ENCODE peak calls at places on chromosome 13, in nine cellular contexts. G is BE2C; N is activated naive CD8-positive, alpha-beta T cell treated with anti-CD3 and anti-CD28 coated beads, Interleukin-2, amount 50 U/mL, for 24 hours; J is AG09319; R is activated CD8-positive, alpha-beta memory T cell treated with anti-CD3 and anti-CD28 coated beads for 1 hour; Q is stimulated activated CD4-positive, alpha-beta T cell treated with anti-CD3 and anti-CD28 coated beads, Interleukin-4, amount 100 ng/mL, for 48 hours; Y is stimulated activated CD8-positive, alpha-beta memory T cell treated with anti-CD3 and anti-CD28 coated beads, Interleukin-4, amount 100 ng/mL, for 4 hours; D is fibroblast of lung; W is left ventricle myocardium superior. A is an unnamed sample.

GRCh38 chr13:20547479-20547908 is 19.5 kb upstream of the IFT88 start:
- DNase-seq in Q (no peak), G (no peak), W (no peak), R (no peak), Y (no peak), D (no peak), N (no peak), J (no peak), A (no peak)

GRCh38 chr13:48112896-48113525 is 18.1 kb upstream of the MED4 start:
- DNase-seq in D (peak), Q (no peak), R (no peak), J (no peak), W (no peak), Y (no peak), G (no peak), N (no peak), A (no peak)

GRCh38 chr13:99085139-99085845 is 107.4 kb upstream of the DOCK9 start:
- DNase-seq in J (no peak), R (no peak), D (no peak), N (no peak), Q (no peak), Y (no peak), G (no peak), W (no peak), A (no peak)

GRCh38 chr13:27516103-27516502 is 65.7 kb upstream of the MTIF3 start:
- DNase-seq in J (no peak), D (no peak), N (no peak), G (no peak), W (no peak), Q (no peak), Y (no peak), R (no peak), A (no peak)

GRCh38 chr13:31236211-31236786 is 36.5 kb downstream of the B3GLCT start:
- DNase-seq in W (no peak), Q (no peak), R (no peak), D (peak), N (no peak), Y (no peak), J (peak), G (peak), A (peak)

GRCh38 chr13:94706854-94707399 is 5.4 kb downstream of the SOX21 start:
- DNase-seq in D (no peak), R (no peak), Y (no peak), N (no peak), J (no peak), Q (no peak), W (no peak), G (no peak), A (peak)

GRCh38 chr13:108705031-108705430 is 75.6 kb downstream of the MYO16 start:
- DNase-seq in J (no peak), G (no peak), Q (no peak), Y (no peak), R (no peak), N (no peak), W (no peak), D (no peak), A (no peak)

GRCh38 chr13:27349458-27349857 is 75.0 kb upstream of the GTF3A start:
- DNase-seq in R (no peak), Y (no peak), W (no peak), D (peak), J (no peak), Q (no peak), G (no peak), N (no peak), A (no peak)

GRCh38 chr13:27405521-27406134 is 18.8 kb upstream of the GTF3A start:
- DNase-seq in J (no peak), G (no peak), W (no peak), N (no peak), Q (no peak), Y (no peak), D (no peak), R (no peak), A (no peak)

GRCh38 chr13:84542348-84542747 is 660.1 kb upstream of the SLITRK1 start:
- DNase-seq in J (no peak), W (no peak), G (no peak), Q (no peak), R (no peak), N (no peak), D (no peak), Y (no peak), A (no peak)

GRCh38 chr13:40121711-40122110 is 466.2 kb downstream of the COG6 start:
- DNase-seq in R (no peak), Y (no peak), D (no peak), Q (no peak), G (no peak), N (no peak), W (no peak), J (no peak), A (no peak)

GRCh38 chr13:59475911-59476310 is 687.8 kb downstream of the DIAPH3 start:
- DNase-seq in Y (no peak), Q (no peak), N (no peak), J (no peak), R (no peak), D (no peak), G (no peak), W (no peak), A (no peak)

GRCh38 chr13:27839809-27840467 is 47.7 kb downstream of the GSX1 start:
- DNase-seq in Q (no peak), W (no peak), D (peak), G (no peak), R (no peak), Y (no peak), N (no peak), J (no peak), A (no peak)

GRCh38 chr13:41813426-41813825 is 147.5 kb downstream of the VWA8 start:
- DNase-seq in Q (no peak), G (no peak), R (no peak), D (peak), W (no peak), Y (no peak), N (no peak), J (no peak), A (no peak)

GRCh38 chr13:32010137-32010536 is 21.4 kb upstream of the FRY start:
- DNase-seq in W (no peak), Q (no peak), R (no peak), N (no peak), D (peak), Y (no peak), G (no peak), J (no peak), A (no peak)

GRCh38 chr13:108859202-108860012 is 230.0 kb downstream of the MYO16 start:
- DNase-seq in Y (no peak), W (no peak), D (peak), N (no peak), J (peak), Q (no peak), R (no peak), G (no peak), A (no peak)

GRCh38 chr13:59468396-59468795 is 695.3 kb downstream of the DIAPH3 start:
- DNase-seq in Q (no peak), Y (no peak), W (no peak), J (no peak), R (no peak), D (no peak), N (no peak), G (no peak), A (no peak)

GRCh38 chr13:34139660-34140059 is 321.7 kb downstream of the RFC3 start:
- DNase-seq in D (no peak), R (no peak), J (no peak), N (no peak), G (no peak), Q (no peak), Y (no peak), W (no peak), A (no peak)